ENCODE peak calls at places on chromosomes 5 and 9, in seven cellular contexts. R is naive thymus-derived CD4-positive, alpha-beta T cell; I is CD8-positive, alpha-beta T cell; D is Panc1; F is kidney; N is lower lobe of right lung; M is left ventricle myocardium inferior. E is an unnamed sample.

GRCh38 chr9:93676310-93677054 is 100.1 kb downstream of the PHF2 start:
- DNase-seq in R (no peak), M (peak; percentile 7), N (peak; percentile 37), F (peak; percentile 54), D (no peak), I (peak; percentile 2), E (peak; percentile 44)

GRCh38 chr9:136013524-136014034 is 52.4 kb upstream of the UBAC1 start:
- DNase-seq in D (no peak), R (no peak), F (peak; percentile 41), I (no peak), N (no peak), M (peak; percentile 13), E (peak; percentile 30)

GRCh38 chr9:69546265-69546664 is 125.9 kb downstream of the APBA1 start:
- DNase-seq in I (no peak), M (no peak), D (no peak), N (no peak), R (no peak), F (no peak), E (no peak)

GRCh38 chr5:4370218-4370617 is 769.9 kb upstream of the ADAMTS16 start:
- DNase-seq in F (no peak), M (no peak), N (no peak), D (no peak), R (no peak), I (no peak), E (no peak)

GRCh38 chr5:115349001-115349817 is 52.8 kb upstream of the CCDC112 start:
- DNase-seq in N (no peak), I (no peak), F (no peak), D (peak; percentile 30), M (no peak), R (no peak), E (no peak)

GRCh38 chr9:34694811-34695210 is 3.7 kb upstream of the CCL19 start:
- DNase-seq in R (no peak), F (no peak), D (no peak), N (no peak), I (no peak), M (no peak), E (no peak)

GRCh38 chr5:109453251-109453650 is 43.5 kb upstream of the PJA2 start:
- DNase-seq in R (no peak), D (no peak), F (no peak), N (no peak), M (no peak), I (no peak), E (no peak)

GRCh38 chr5:92017786-92018185 is 634.7 kb upstream of the ARRDC3 start:
- DNase-seq in N (no peak), M (no peak), R (no peak), I (no peak), F (no peak), D (peak; percentile 33), E (no peak)

GRCh38 chr9:105157178-105157583 is 87.3 kb upstream of the SLC44A1 start:
- DNase-seq in R (peak; percentile 51), F (no peak), I (peak; percentile 16), M (peak; percentile 41), D (no peak), N (peak; percentile 69), E (peak; percentile 75)

GRCh38 chr5:167731951-167732350 is 559.5 kb upstream of the WWC1 start:
- DNase-seq in D (no peak), I (no peak), M (no peak), N (no peak), F (no peak), R (no peak), E (no peak)

GRCh38 chr9:134190232-134191121 is 26.1 kb upstream of the RNU6ATAC start:
- DNase-seq in F (peak; percentile 46), M (no peak), I (no peak), N (no peak), D (no peak), R (no peak), E (peak; percentile 35)

GRCh38 chr9:125343518-125344284 is 82.1 kb downstream of the GAPVD1 start:
- DNase-seq in D (no peak), I (no peak), M (no peak), F (no peak), N (no peak), R (no peak), E (no peak)

GRCh38 chr9:93467462-93467861 is 14.1 kb upstream of the FAM120AOS start:
- DNase-seq in M (no peak), F (no peak), N (no peak), R (no peak), D (no peak), I (no peak), E (no peak)

GRCh38 chr5:6718161-6718681 is 5.0 kb downstream of the TENT4A start:
- DNase-seq in M (no peak), F (no peak), N (no peak), I (no peak), R (no peak), D (no peak), E (no peak)

GRCh38 chr9:76887003-76887821 is 18.7 kb downstream of the PRUNE2 start:
- DNase-seq in R (no peak), F (no peak), N (no peak), I (no peak), M (no peak), D (no peak), E (no peak)

GRCh38 chr5:138523406-138523805 is 19.6 kb downstream of the ETF1 start:
- DNase-seq in R (no peak), F (no peak), N (no peak), D (no peak), M (no peak), I (no peak), E (no peak)

GRCh38 chr5:59390074-59390659 is 503.4 kb downstream of the PDE4D start:
- DNase-seq in F (no peak), D (peak; percentile 4), N (no peak), M (no peak), I (peak; percentile 11), R (peak; percentile 29), E (no peak)

GRCh38 chr9:17349816-17350215 is 215.0 kb downstream of the CNTLN start:
- DNase-seq in R (no peak), F (no peak), M (no peak), N (no peak), D (no peak), I (no peak), E (no peak)

GRCh38 chr9:126248680-126249079 is 77.9 kb upstream of the MVB12B start:
- DNase-seq in R (no peak), I (no peak), D (no peak), F (no peak), N (no peak), M (no peak), E (no peak)

GRCh38 chr9:5884191-5884590 is 6.5 kb upstream of the MLANA start:
- DNase-seq in D (no peak), M (no peak), R (no peak), F (no peak), N (no peak), I (no peak), E (no peak)

GRCh38 chr5:55445817-55446216 is 88.9 kb downstream of the PLPP1 start:
- DNase-seq in F (no peak), M (no peak), R (no peak), I (no peak), D (no peak), N (no peak), E (no peak)
- H3K27ac ChIP-seq in F (no peak overlapping the region), M (peak overlapping the region; percentile 29), R (no peak overlapping the region), I (no peak overlapping the region), D (no peak overlapping the region), N (no peak overlapping the region), E (no peak overlapping the region)

DNA sequence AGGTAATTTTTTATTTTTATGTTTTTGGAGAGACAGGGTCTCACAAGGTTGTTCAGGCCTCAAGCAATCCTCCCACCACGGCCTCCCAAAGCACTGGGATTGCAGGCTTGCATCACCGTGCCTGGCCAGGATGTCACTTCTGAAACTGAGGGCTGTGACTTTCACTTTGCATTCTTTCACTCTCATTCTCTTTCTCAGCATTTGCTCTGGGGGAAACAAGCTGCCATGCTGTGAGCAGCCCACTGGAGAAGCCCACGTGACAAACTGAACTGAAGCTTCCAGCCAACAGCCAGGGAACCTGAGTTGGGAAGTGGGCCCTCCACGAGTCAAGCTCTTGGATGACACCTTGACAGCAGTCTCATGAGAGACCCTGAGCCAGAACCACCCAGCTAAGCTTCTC is 109.4 kb downstream of the C5orf15 start:
- DNase-seq in I (no peak), F (no peak), M (no peak), N (no peak), D (no peak), R (no peak), E (no peak)
- H3K9me3 ChIP-seq in I (no peaks in the 10 kb centered on the region), F (no peaks in the 10 kb centered on the region), M (no peaks in the 10 kb centered on the region), N (no peaks in the 10 kb centered on the region), D (no peaks in the 10 kb centered on the region), R (no peaks in the 10 kb centered on the region), E (no peaks in the 10 kb centered on the region)

DNA sequence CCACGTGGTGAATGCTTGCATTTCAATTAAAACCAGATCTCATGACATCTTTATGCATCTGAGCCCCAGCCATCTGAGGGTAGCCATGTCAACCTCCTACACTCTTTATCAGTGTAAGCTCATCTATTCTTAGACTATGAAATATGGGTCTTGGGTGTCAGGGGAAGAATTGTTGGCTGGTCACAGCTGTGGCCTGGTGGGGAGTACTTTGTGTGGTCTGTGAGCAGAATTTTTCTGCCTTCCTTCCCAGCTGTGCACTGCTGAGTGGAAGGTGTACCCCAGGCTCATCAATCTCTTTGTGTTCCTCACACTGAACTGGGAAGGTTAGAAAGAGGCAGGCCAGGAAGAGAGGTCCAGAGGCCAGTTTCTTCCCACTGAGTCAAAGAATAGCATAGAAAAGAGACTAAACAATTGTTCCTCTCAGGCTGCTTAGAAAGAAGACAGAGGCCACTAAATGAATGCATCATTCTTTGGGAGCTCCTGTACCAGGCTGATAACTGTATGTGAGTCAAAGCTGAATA is 202.7 kb upstream of the RGMB start:
- DNase-seq in F (no peak), R (no peak), I (no peak), D (no peak), N (no peak), M (no peak), E (no peak)
- H3K4me3 ChIP-seq in F (no peak overlapping the region), R (no peak overlapping the region), I (no peak overlapping the region), D (no peak overlapping the region), N (no peak overlapping the region), M (no peak overlapping the region), E (no peak overlapping the region)

DNA sequence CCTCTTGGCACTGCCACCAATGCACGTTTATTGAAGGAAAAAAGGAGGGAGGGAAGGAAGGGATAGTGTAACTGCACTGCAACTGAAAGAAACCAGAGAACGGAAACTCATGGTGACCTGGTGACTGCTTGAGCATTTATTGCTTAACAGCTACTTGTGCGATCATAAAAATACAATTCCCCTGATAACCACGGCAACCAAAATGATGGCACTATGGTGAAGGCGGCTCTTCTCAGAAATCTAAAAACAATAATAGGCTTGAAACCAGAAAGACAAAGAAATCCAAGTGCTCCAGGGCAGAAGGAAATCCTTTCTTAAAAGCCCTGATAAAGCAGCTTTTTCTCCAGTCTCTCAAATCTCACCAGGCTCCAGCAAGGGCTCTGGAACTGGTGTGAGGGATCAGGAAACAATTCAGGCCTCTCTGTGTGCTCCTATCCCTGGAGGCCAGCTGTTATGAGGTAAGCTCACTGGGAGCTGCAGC is 1.9 kb downstream of the FBXO10 start:
- DNase-seq in R (no peak), F (no peak), N (no peak), M (no peak), D (no peak), I (no peak), E (no peak)
- H3K27ac ChIP-seq in R (no peak overlapping the region), F (peak overlapping the region; percentile 8), N (no peak overlapping the region), M (peak overlapping the region; percentile 90), D (peak overlapping the region; percentile 92), I (no peak overlapping the region), E (no peak overlapping the region)

E was measured in aorta.